ENCODE peak calls at places on chromosomes 4 and X, in five cellular contexts. X, V, Y, R and O are unnamed samples.

GRCh38 chr4:84796388-84796787 is 170.1 kb downstream of the WDFY3 start:
- DNase-seq in X (no peak), V (no peak), Y (no peak), R (no peak), O (no peak)

GRCh38 chrX:11374570-11374969 is 81.4 kb downstream of the AMELX start:
- DNase-seq in X (no peak), V (no peak), Y (no peak), R (no peak), O (no peak)

GRCh38 chr4:23388259-23388658 is 501.6 kb downstream of the PPARGC1A start:
- DNase-seq in X (no peak), V (no peak), Y (no peak), R (no peak), O (no peak)

GRCh38 chrX:20128678-20129077 is 12.0 kb upstream of the MAP7D2 start:
- DNase-seq in X (no peak), V (peak; percentile 10), Y (no peak), R (no peak), O (no peak)

GRCh38 chrX:69314436-69315348 is 149.4 kb upstream of the PJA1 start:
- DNase-seq in X (no peak), V (peak; percentile 5), Y (no peak), R (no peak), O (no peak)

GRCh38 chrX:10109695-10110094 is 47.1 kb upstream of the CLCN4 start:
- DNase-seq in X (peak; percentile 66), V (peak; percentile 59), Y (peak; percentile 86), R (no peak), O (no peak)

GRCh38 chr4:164880489-164881262 is 3.7 kb downstream of the APELA start:
- DNase-seq in X (no peak), V (no peak), Y (no peak), R (no peak), O (no peak)

GRCh38 chrX:118325453-118325852 is 20.5 kb upstream of the WDR44 start:
- DNase-seq in X (no peak), V (no peak), Y (no peak), R (no peak), O (no peak)

DNA sequence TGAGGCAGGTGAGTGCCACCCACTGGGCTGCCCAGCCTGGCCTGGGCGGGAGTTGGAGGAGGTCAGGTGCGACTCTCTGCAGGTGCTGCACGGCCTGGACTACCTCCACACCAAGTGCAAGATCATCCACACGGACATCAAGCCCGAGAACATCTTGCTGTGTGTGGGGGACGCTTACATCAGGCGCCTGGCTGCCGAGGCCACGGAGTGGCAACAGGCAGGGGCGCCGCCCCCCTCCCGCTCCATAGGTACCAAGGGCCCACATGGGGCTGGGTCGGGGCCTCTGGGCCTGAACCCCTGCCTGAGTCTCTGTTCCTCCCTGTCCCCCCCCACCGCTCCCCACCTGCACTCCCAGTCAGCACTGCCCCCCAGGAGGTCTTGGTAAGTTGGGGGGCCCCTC is 2.0 kb downstream of the SRPK3 start:
- DNase-seq in X (no peak), V (no peak), Y (no peak), R (no peak), O (no peak)
- H3K27ac ChIP-seq in X (no peak overlapping the region), V (no peak overlapping the region), Y (no peak overlapping the region), R (no peak overlapping the region), O (peak overlapping the region; percentile 48)

GRCh38 chr4:2510351-2511259 is 25.8 kb upstream of the FAM193A start:
- DNase-seq in X (no peak), V (no peak), Y (no peak), R (no peak), O (no peak)
- H3K27ac ChIP-seq in X (no peak overlapping the region), V (no peak overlapping the region), Y (no peak overlapping the region), R (no peak overlapping the region), O (no peak overlapping the region)

GRCh38 chr4:1544861-1545275 is 138.6 kb upstream of the NKX1-1 start:
- DNase-seq in X (no peak), V (no peak), Y (no peak), R (no peak), O (no peak)
- H3K27ac ChIP-seq in X (peak overlapping the region; percentile 80), V (no peak overlapping the region), Y (no peak overlapping the region), R (no peak overlapping the region), O (no peak overlapping the region)

DNA sequence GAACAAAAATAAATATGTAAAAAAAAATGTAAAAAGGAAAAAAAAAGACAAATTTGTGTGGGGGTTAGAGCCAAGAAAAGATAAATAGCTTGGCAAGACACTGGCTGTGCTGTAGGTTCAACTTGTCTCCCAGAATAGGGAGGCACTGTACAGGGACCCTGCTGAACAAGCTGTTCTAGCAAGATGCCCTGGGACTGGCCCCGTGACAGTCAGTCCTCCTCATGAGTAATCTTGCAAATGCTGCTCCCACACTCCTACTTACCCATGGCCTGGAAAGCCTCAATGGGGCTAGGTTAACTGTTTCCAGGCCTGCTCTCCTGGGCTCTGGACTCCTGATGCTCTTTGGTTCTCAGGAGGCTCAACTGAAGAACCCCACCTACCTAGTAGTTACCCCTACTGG is 106.8 kb downstream of the ATG4A start:
- DNase-seq in X (no peak), V (no peak), Y (no peak), R (no peak), O (no peak)
- H3K27ac ChIP-seq in X (no peak overlapping the region), V (no peak overlapping the region), Y (no peak overlapping the region), R (no peak overlapping the region), O (no peak overlapping the region)

GRCh38 chrX:132412208-132412607 is 76.6 kb downstream of the MBNL3 start:
- DNase-seq in X (no peak), V (no peak), Y (no peak), R (no peak), O (no peak)
- H3K27ac ChIP-seq in X (no peak overlapping the region), V (no peak overlapping the region), Y (no peak overlapping the region), R (no peak overlapping the region), O (no peak overlapping the region)

GRCh38 chrX:119604778-119605177 is 1.4 kb downstream of the NKRF start:
- DNase-seq in X (no peak), V (no peak), Y (no peak), R (no peak), O (no peak)

GRCh38 chrX:119605739-119606507 is at the start of gene NKRF:
- DNase-seq in X (peak; percentile 92), V (peak; percentile 93), Y (peak; percentile 95), R (peak; percentile 88), O (peak; percentile 84)

GRCh38 chrX:119606508-119607389 is 525 bp upstream of the NKRF start:
- DNase-seq in X (no peak), V (no peak), Y (no peak), R (no peak), O (no peak)

GRCh38 chrX:119602701-119603255 is 3.4 kb downstream of the NKRF start:
- DNase-seq in X (no peak), V (no peak), Y (no peak), R (no peak), O (no peak)

GRCh38 chrX:119605398-119605738 is 856 bp downstream of the NKRF start:
- DNase-seq in X (no peak), V (peak; percentile 7), Y (peak; percentile 27), R (peak; percentile 23), O (no peak)
- H3K27ac ChIP-seq in X (peak overlapping the region; percentile 90), V (no peak overlapping the region), Y (peak overlapping the region; percentile 89), R (peak overlapping the region; percentile 93), O (peak overlapping the region; percentile 92)

GRCh38 chr4:89306486-89307184 is 965 bp downstream of the GPRIN3 start:
- DNase-seq in X (no peak), V (no peak), Y (no peak), R (no peak), O (no peak)
- H3K27ac ChIP-seq in X (peak overlapping the region; percentile 85), V (no peak overlapping the region), Y (no peak overlapping the region), R (no peak overlapping the region), O (peak overlapping the region; percentile 80)